ENCODE peak calls at places on chromosome 21, in five cellular contexts. One of them, this sample, is unnamed.

GRCh38 chr21:34726627-34727337 is 58.0 kb downstream of the CLIC6 start:
- ATAC-seq in HCT116: no peak
- ATAC-seq in K562: peak
- ATAC-seq in HepG2: no peak
- ATAC-seq in GM12878: no peak
- ATAC-seq in this sample: no peak

GRCh38 chr21:34915364-34915834 is 133.7 kb downstream of the RUNX1 start:
- ATAC-seq in K562: no peak
- ATAC-seq in HepG2: no peak
- ATAC-seq in HCT116: peak
- ATAC-seq in GM12878: no peak
- ATAC-seq in this sample: no peak

GRCh38 chr21:15706686-15707085 is 23.1 kb upstream of the USP25 start:
- ATAC-seq in K562: no peak
- ATAC-seq in GM12878: no peak
- ATAC-seq in HCT116: peak
- ATAC-seq in HepG2: no peak
- ATAC-seq in this sample: peak

GRCh38 chr21:43306911-43307676 is 119.8 kb downstream of the SIK1 start:
- ATAC-seq in HepG2: peak
- ATAC-seq in HCT116: peak
- ATAC-seq in GM12878: peak
- ATAC-seq in K562: no peak
- ATAC-seq in this sample: no peak

GRCh38 chr21:42865361-42866160 is 13.8 kb downstream of the WDR4 start:
- ATAC-seq in HepG2: no peak
- ATAC-seq in K562: no peak
- ATAC-seq in GM12878: no peak
- ATAC-seq in HCT116: no peak
- ATAC-seq in this sample: peak

GRCh38 chr21:44321846-44322450 is 17.2 kb downstream of the CFAP410 start:
- ATAC-seq in GM12878: no peak
- ATAC-seq in K562: no peak
- ATAC-seq in HepG2: no peak
- ATAC-seq in HCT116: peak
- ATAC-seq in this sample: no peak

GRCh38 chr21:16597768-16598167 is 868.0 kb downstream of the USP25 start:
- ATAC-seq in HCT116: no peak
- ATAC-seq in HepG2: no peak
- ATAC-seq in GM12878: no peak
- ATAC-seq in K562: no peak
- ATAC-seq in this sample: no peak

GRCh38 chr21:27464643-27465042 is 497.8 kb upstream of the ADAMTS5 start:
- ATAC-seq in HepG2: no peak
- ATAC-seq in GM12878: no peak
- ATAC-seq in K562: no peak
- ATAC-seq in HCT116: no peak
- ATAC-seq in this sample: no peak

GRCh38 chr21:14870841-14871126 is 194.0 kb downstream of the NRIP1 start:
- ATAC-seq in HCT116: no peak
- ATAC-seq in K562: no peak
- ATAC-seq in HepG2: no peak
- ATAC-seq in GM12878: peak
- ATAC-seq in this sample: no peak

GRCh38 chr21:39958731-39959130 is 91.5 kb downstream of the PCP4 start:
- ATAC-seq in HepG2: no peak
- ATAC-seq in K562: no peak
- ATAC-seq in GM12878: no peak
- ATAC-seq in HCT116: no peak
- ATAC-seq in this sample: no peak

GRCh38 chr21:14734191-14734590 is 188.1 kb upstream of the SAMSN1 start:
- ATAC-seq in HCT116: no peak
- ATAC-seq in GM12878: peak
- ATAC-seq in K562: peak
- ATAC-seq in HepG2: no peak
- ATAC-seq in this sample: no peak

GRCh38 chr21:25283720-25284119 is 323.6 kb downstream of the MRPL39 start:
- ATAC-seq in K562: no peak
- ATAC-seq in HepG2: no peak
- ATAC-seq in HCT116: no peak
- ATAC-seq in GM12878: peak
- ATAC-seq in this sample: no peak

GRCh38 chr21:40208960-40209359 is 341.7 kb downstream of the PCP4 start:
- ATAC-seq in K562: no peak
- ATAC-seq in HepG2: no peak
- ATAC-seq in GM12878: no peak
- ATAC-seq in HCT116: no peak
- ATAC-seq in this sample: no peak

GRCh38 chr21:44330698-44331097 is 8.5 kb downstream of the CFAP410 start:
- ATAC-seq in HepG2: no peak
- ATAC-seq in GM12878: no peak
- ATAC-seq in HCT116: no peak
- ATAC-seq in K562: no peak
- ATAC-seq in this sample: no peak

GRCh38 chr21:15054089-15054488 is 10.7 kb downstream of the NRIP1 start:
- ATAC-seq in HepG2: no peak
- ATAC-seq in K562: no peak
- ATAC-seq in HCT116: no peak
- ATAC-seq in GM12878: no peak
- ATAC-seq in this sample: no peak

GRCh38 chr21:25234857-25235801 is 372.2 kb downstream of the MRPL39 start:
- ATAC-seq in HCT116: no peak
- ATAC-seq in GM12878: peak
- ATAC-seq in HepG2: no peak
- ATAC-seq in K562: no peak
- ATAC-seq in this sample: no peak

GRCh38 chr21:28601708-28602107 is 391.0 kb downstream of the LTN1 start:
- ATAC-seq in HepG2: no peak
- ATAC-seq in HCT116: no peak
- ATAC-seq in GM12878: no peak
- ATAC-seq in K562: no peak
- ATAC-seq in this sample: peak

GRCh38 chr21:39444406-39445145 is 1.0 kb downstream of the LCA5L start:
- ATAC-seq in HepG2: peak
- ATAC-seq in K562: no peak
- ATAC-seq in HCT116: no peak
- ATAC-seq in GM12878: no peak
- ATAC-seq in this sample: peak

GRCh38 chr21:44293551-44294231 is 6.2 kb upstream of the PFKL start:
- ATAC-seq in HepG2: no peak
- ATAC-seq in K562: no peak
- ATAC-seq in GM12878: no peak
- ATAC-seq in HCT116: no peak
- ATAC-seq in this sample: no peak

GRCh38 chr21:30615199-30615598 is 1.0 kb upstream of the KRTAP20-1 start:
- ATAC-seq in HCT116: no peak
- ATAC-seq in K562: no peak
- ATAC-seq in HepG2: no peak
- ATAC-seq in GM12878: peak
- ATAC-seq in this sample: no peak

GRCh38 chr21:34996304-34997081 is 52.6 kb downstream of the RUNX1 start:
- ATAC-seq in K562: peak
- ATAC-seq in GM12878: no peak
- ATAC-seq in HepG2: no peak
- ATAC-seq in HCT116: no peak
- ATAC-seq in this sample: peak

GRCh38 chr21:38930838-38931237 is 125.1 kb downstream of the ETS2 start:
- ATAC-seq in K562: no peak
- ATAC-seq in HCT116: no peak
- ATAC-seq in HepG2: no peak
- ATAC-seq in GM12878: no peak
- ATAC-seq in this sample: peak

DNA sequence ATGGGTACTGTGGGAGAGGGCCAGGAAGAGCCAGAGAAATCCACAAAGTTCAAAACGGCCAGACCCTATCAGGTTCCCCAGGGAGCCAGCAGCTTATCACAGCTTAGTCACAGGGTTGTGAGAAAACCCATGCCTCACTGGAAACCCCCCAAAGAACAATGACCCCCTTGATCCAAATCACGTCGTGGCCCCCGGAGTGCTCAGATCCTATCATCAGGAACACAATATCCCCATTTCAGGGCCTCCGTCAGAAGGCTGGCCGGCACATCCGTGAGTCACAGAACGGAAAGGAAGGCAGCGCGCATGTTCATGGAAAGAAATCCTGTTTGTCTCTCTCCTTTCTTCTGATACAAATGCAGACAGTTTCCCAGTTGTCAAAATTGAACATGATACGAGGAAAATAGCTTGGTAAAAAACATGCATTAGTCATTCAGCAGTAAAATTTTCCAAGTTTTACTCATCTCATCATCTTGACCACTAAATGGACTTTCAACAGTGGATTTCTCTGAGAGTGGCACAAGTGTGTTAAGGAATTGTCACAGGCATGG is 125.0 kb downstream of the RIPK4 start:
- ATAC-seq in GM12878: peak
- ATAC-seq in K562: no peak
- ATAC-seq in HCT116: no peak
- ATAC-seq in HepG2: peak
- ATAC-seq in this sample: peak
- TF ChIP-seq POLR2AphosphoS5 in GM12878: no peak
- TF ChIP-seq POLR2AphosphoS5 in K562: no peak
- TF ChIP-seq POLR2AphosphoS5 in HCT116: no peak
- TF ChIP-seq POLR2AphosphoS5 in HepG2: no peak
- TF ChIP-seq POLR2AphosphoS5 in this sample: peak

DNA sequence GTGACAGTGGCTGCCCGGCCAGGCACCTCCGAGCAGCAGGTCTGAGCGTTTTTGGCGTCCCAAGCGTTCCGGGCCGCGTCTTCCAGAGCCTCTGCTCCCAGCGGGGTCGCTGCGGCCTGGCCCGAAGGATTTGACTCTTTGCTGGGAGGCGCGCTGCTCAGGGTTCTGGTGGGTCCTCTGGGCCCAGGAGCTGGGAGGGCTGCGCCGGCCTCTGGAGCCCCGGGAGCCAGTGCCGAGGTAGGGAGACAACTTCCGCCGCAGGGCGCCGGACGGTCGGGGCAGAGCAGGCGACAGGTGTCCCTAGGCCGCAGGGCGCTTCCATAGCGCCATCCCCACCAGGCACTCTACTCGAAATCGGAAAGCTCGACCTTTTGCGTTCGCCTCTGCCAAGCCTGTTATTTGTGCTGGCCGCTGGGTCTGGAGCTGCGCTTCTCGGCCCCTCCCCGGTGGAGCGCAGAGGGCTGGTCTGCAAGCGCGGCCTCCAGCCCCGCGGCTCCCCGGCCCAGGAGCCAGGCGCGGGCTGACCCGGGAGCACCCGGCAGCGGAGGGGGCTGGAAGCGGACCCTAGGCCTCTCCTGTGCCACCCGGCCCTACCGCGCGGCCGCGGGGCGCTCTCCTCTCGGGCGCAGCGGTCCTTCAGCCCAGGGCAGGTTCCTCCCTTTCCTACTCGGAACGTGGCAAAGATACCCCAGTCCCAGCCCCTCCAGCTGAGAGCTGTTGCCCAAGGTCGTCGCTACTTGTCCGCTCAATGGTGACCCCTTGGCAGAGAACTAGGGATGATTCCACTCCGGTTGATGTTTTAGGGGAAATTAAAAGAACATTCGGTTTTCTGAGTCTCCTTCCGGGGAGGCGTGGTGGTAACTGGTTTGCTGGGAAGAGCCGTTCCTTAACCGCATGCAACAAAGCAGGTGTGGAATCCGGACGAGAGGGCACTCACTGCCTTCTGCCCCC is 2.3 kb downstream of the SIM2 start:
- ATAC-seq in K562: no peak
- ATAC-seq in HCT116: peak
- ATAC-seq in GM12878: no peak
- ATAC-seq in HepG2: peak
- ATAC-seq in this sample: no peak
- TF ChIP-seq POLR2A in K562: no peak
- TF ChIP-seq POLR2A in HCT116: no peak
- TF ChIP-seq POLR2A in GM12878: no peak
- TF ChIP-seq POLR2A in HepG2: no peak
- TF ChIP-seq POLR2A in this sample: no peak

GRCh38 chr21:33686386-33686785 is 44.1 kb downstream of the ITSN1 start:
- ATAC-seq in HepG2: no peak
- ATAC-seq in K562: no peak
- ATAC-seq in HCT116: no peak
- ATAC-seq in GM12878: peak
- ATAC-seq in this sample: no peak
- H3K27ac ChIP-seq in HepG2: no peak
- H3K27ac ChIP-seq in K562: no peak
- H3K27ac ChIP-seq in HCT116: no peak
- H3K27ac ChIP-seq in GM12878: no peak
- H3K27ac ChIP-seq in this sample: no peak

GRCh38 chr21:45516671-45517151 is 25.5 kb downstream of the SLC19A1 start:
- ATAC-seq in GM12878: no peak
- ATAC-seq in HepG2: no peak
- ATAC-seq in K562: no peak
- ATAC-seq in HCT116: no peak
- ATAC-seq in this sample: no peak
- TF ChIP-seq POLR2AphosphoS5 in GM12878: no peak
- TF ChIP-seq POLR2AphosphoS5 in HepG2: no peak
- TF ChIP-seq POLR2AphosphoS5 in K562: no peak
- TF ChIP-seq POLR2AphosphoS5 in HCT116: no peak
- TF ChIP-seq POLR2AphosphoS5 in this sample: no peak

GRCh38 chr21:37582613-37583012 is 216.0 kb downstream of the DYRK1A start:
- ATAC-seq in HepG2: peak
- ATAC-seq in HCT116: peak
- ATAC-seq in K562: peak
- ATAC-seq in GM12878: peak
- ATAC-seq in this sample: peak
- TF ChIP-seq POLR2A in HepG2: no peak
- TF ChIP-seq POLR2A in HCT116: no peak
- TF ChIP-seq POLR2A in K562: no peak
- TF ChIP-seq POLR2A in GM12878: no peak
- TF ChIP-seq POLR2A in this sample: no peak

DNA sequence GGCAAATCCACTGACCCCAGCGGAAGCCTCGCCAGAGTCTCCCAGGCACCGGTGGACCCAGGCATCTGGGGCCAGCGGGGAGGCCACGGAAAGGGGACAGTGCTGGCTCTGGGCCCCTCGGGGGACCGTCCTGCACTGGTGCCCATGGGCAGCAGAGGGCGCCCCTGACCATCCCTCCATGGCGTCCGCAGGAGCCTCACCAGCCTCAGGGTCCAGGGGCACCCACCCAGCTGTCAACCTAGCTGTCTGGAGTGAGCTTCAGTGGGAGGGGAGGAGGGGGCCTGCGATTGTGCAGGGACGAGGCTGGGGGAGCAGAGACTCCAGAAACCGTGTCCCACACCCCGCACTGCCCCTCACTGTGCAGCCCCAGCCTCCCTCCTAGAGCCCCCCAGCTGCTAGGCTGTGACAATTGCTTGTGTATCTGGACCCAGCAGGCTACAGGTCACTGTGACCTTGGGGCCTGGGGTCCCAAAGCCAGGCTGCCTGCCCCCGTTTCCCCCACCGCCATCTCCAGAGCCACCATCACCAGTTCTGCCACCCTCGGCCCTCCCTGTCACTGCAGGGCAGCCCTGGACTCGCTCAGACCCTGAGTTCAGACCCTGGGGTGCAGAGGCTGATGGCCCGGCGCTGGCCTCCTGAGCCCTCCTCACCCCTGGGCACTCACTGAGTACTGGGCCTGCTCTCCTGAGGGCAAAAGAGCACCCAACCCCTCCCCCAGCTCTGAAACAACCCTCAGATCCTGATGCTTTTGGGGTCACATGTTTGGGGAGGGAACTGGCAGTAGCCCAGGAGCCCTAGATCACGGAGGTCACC is 10.7 kb upstream of the COL6A1 start:
- ATAC-seq in GM12878: peak
- ATAC-seq in HCT116: peak
- ATAC-seq in K562: peak
- ATAC-seq in HepG2: peak
- ATAC-seq in this sample: peak
- H3K27ac ChIP-seq in GM12878: no peak
- H3K27ac ChIP-seq in HCT116: peak
- H3K27ac ChIP-seq in K562: no peak
- H3K27ac ChIP-seq in HepG2: no peak
- H3K27ac ChIP-seq in this sample: peak